ENCODE peak calls at places on chromosomes 6 and 20, in five cellular contexts. Y is LoVo, J is A549, O is NCI-H146, S is memory B cell. X is an unnamed sample.

GRCh38 chr6:159968295-159969203 is at the start of gene IGF2R:
- DNase-seq in J (peak; percentile 86), S (peak; percentile 86), O (peak; percentile 97), Y (peak; percentile 89), X (peak; percentile 96)

GRCh38 chr6:159532155-159532554 is 160.9 kb downstream of the SOD2 start:
- DNase-seq in J (no peak), S (no peak), O (no peak), Y (no peak), X (no peak)

GRCh38 chr6:142902636-142903053 is 42.3 kb downstream of the HIVEP2 start:
- DNase-seq in S (peak; percentile 12), O (no peak), J (peak; percentile 65), Y (peak; percentile 83), X (peak; percentile 57)

GRCh38 chr20:8161262-8162071 is 29.4 kb downstream of the PLCB1 start:
- DNase-seq in Y (no peak), O (peak; percentile 77), S (no peak), J (no peak), X (peak; percentile 17)

GRCh38 chr6:169263836-169264608 is 10.4 kb upstream of the THBS2 start:
- DNase-seq in Y (no peak), J (no peak), S (no peak), O (peak; percentile 9), X (peak; percentile 60)

GRCh38 chr6:124223596-124223995 is 419.9 kb downstream of the NKAIN2 start:
- DNase-seq in Y (no peak), S (no peak), J (no peak), O (no peak), X (no peak)

GRCh38 chr20:9281770-9282169 is 212.9 kb downstream of the PLCB4 start:
- DNase-seq in S (no peak), O (no peak), J (no peak), Y (no peak), X (no peak)

GRCh38 chr6:45900808-45901752 is 114.6 kb downstream of the CLIC5 start:
- DNase-seq in O (no peak), Y (no peak), S (no peak), J (no peak), X (no peak)

GRCh38 chr6:30542404-30542725 is 13.9 kb downstream of the GNL1 start:
- DNase-seq in S (no peak), J (no peak), O (no peak), Y (no peak), X (no peak)

GRCh38 chr20:1075564-1075963 is 42.8 kb upstream of the PSMF1 start:
- DNase-seq in Y (no peak), S (no peak), O (no peak), J (no peak), X (no peak)

GRCh38 chr6:169993861-169994481 is 242.5 kb downstream of the ERMARD start:
- DNase-seq in J (no peak), O (no peak), S (no peak), Y (no peak), X (no peak)

GRCh38 chr6:74551896-74552295 is 654.0 kb downstream of the COL12A1 start:
- DNase-seq in J (no peak), O (no peak), Y (no peak), S (no peak), X (no peak)

GRCh38 chr6:126600258-126600916 is 260.5 kb downstream of the CENPW start:
- DNase-seq in S (no peak), Y (no peak), J (no peak), O (no peak), X (peak; percentile 4)

GRCh38 chr20:51014797-51015722 is 7.8 kb downstream of the KCNG1 start:
- DNase-seq in Y (peak; percentile 32), O (peak; percentile 17), S (no peak), J (peak; percentile 59), X (peak; percentile 89)